ENCODE peak calls at places on chromosome 4, in five cellular contexts. E is IMR-90, X is Karpas-422, L is mammary epithelial cell, D is fibroblast of lung. J is an unnamed sample.

GRCh38 chr4:154368060-154368459 is 123.5 kb downstream of the DCHS2 start:
- DNase-seq in X (no peak), E (no peak), L (no peak), D (no peak), J (no peak)

GRCh38 chr4:135838889-135839288 is 1637.3 kb upstream of the PABPC4L start:
- DNase-seq in D (peak), X (no peak), L (no peak), E (peak), J (peak)

GRCh38 chr4:79454656-79455055 is 46.6 kb upstream of the GK2 start:
- DNase-seq in E (no peak), D (no peak), X (no peak), L (no peak), J (no peak)

GRCh38 chr4:153555730-153556440 is 89.7 kb downstream of the TMEM131L start:
- DNase-seq in L (no peak), E (peak), D (peak), X (no peak), J (no peak)

GRCh38 chr4:91997045-91997444 is 306.7 kb upstream of the GRID2 start:
- DNase-seq in D (no peak), L (peak), X (no peak), E (no peak), J (no peak)

GRCh38 chr4:113657834-113658233 is 103.7 kb downstream of the CAMK2D start:
- DNase-seq in L (peak), X (no peak), D (peak), E (peak), J (no peak)

GRCh38 chr4:128471576-128471975 is 184.0 kb upstream of the PGRMC2 start:
- DNase-seq in X (no peak), L (no peak), E (no peak), D (no peak), J (no peak)

GRCh38 chr4:15918484-15919129 is 19.9 kb downstream of the FGFBP1 start:
- DNase-seq in D (no peak), X (no peak), L (peak), E (no peak), J (no peak)

GRCh38 chr4:104418313-104418712 is 76.4 kb downstream of the CXXC4 start:
- DNase-seq in E (no peak), X (no peak), D (no peak), L (peak), J (no peak)

GRCh38 chr4:150411527-150411926 is 170.4 kb upstream of the MAB21L2 start:
- DNase-seq in L (no peak), D (no peak), E (no peak), X (no peak), J (no peak)

GRCh38 chr4:1505511-1506451 is 99.5 kb upstream of the NKX1-1 start:
- DNase-seq in E (no peak), X (no peak), L (no peak), D (no peak), J (no peak)

GRCh38 chr4:6548201-6548881 is 26.6 kb upstream of the MAN2B2 start:
- DNase-seq in X (peak), L (peak), D (peak), E (peak), J (peak)

GRCh38 chr4:94451051-94451404 is 714 bp upstream of the PDLIM5 start:
- DNase-seq in E (no peak), D (no peak), X (peak), L (no peak), J (no peak)

GRCh38 chr4:94452476-94453300 is 946 bp downstream of the PDLIM5 start:
- DNase-seq in D (peak), L (peak), X (peak), E (peak), J (peak)

GRCh38 chr4:94454405-94454804 is 2.7 kb downstream of the PDLIM5 start:
- DNase-seq in E (peak), L (peak), D (no peak), X (no peak), J (no peak)

GRCh38 chr4:94453534-94453963 is 1.8 kb downstream of the PDLIM5 start:
- DNase-seq in D (no peak), E (no peak), X (peak), L (no peak), J (no peak)

GRCh38 chr4:94451669-94452475 is at the start of gene PDLIM5:
- DNase-seq in L (peak), D (peak), X (peak), E (peak), J (peak)
- H3K4me2 ChIP-seq in L (peak), D (peak), X (peak), E (peak), J (peak)

GRCh38 chr4:4334798-4335520 is 44.9 kb downstream of the ZBTB49 start:
- DNase-seq in X (peak), L (peak), E (peak), D (peak), J (peak)
- H3K4me2 ChIP-seq in X (no peak), L (no peak), E (no peak), D (no peak), J (no peak)

GRCh38 chr4:148224476-148224875 is 217.7 kb downstream of the NR3C2 start:
- DNase-seq in L (no peak), E (no peak), D (no peak), X (no peak), J (no peak)
- H3K4me2 ChIP-seq in L (no peak), E (no peak), D (no peak), X (no peak), J (no peak)

GRCh38 chr4:171813195-171813955 is at the start of gene GALNTL6:
- DNase-seq in L (peak), D (no peak), E (no peak), X (no peak), J (peak)

GRCh38 chr4:171814545-171814944 is 1.3 kb downstream of the GALNTL6 start:
- DNase-seq in D (no peak), X (no peak), E (no peak), L (no peak), J (peak)

GRCh38 chr4:171817026-171817425 is 3.8 kb downstream of the GALNTL6 start:
- DNase-seq in X (no peak), E (no peak), D (no peak), L (no peak), J (no peak)

GRCh38 chr4:171809854-171810253 is 3.4 kb upstream of the GALNTL6 start:
- DNase-seq in D (no peak), E (no peak), X (no peak), L (no peak), J (no peak)

GRCh38 chr4:171812377-171813194 is 618 bp upstream of the GALNTL6 start:
- DNase-seq in L (peak), X (no peak), E (no peak), D (no peak), J (peak)
- H3K4me2 ChIP-seq in L (peak), X (no peak), E (no peak), D (no peak), J (peak)

GRCh38 chr4:185396724-185397402 is at the start of gene ANKRD37:
- DNase-seq in E (peak), D (peak), X (no peak), L (peak), J (peak)
- H3K4me2 ChIP-seq in E (peak), D (peak), X (peak), L (peak), J (peak)

GRCh38 chr4:152460488-152460887 is 75.4 kb downstream of the FBXW7 start:
- DNase-seq in D (peak), E (peak), L (peak), X (peak), J (peak)

GRCh38 chr4:152462047-152462446 is 73.8 kb downstream of the FBXW7 start:
- DNase-seq in E (no peak), D (no peak), X (no peak), L (no peak), J (no peak)

GRCh38 chr4:152459326-152459725 is 76.6 kb downstream of the FBXW7 start:
- DNase-seq in D (no peak), L (no peak), E (no peak), X (no peak), J (no peak)

GRCh38 chr4:152456609-152457008 is 79.3 kb downstream of the FBXW7 start:
- DNase-seq in E (peak), X (no peak), L (peak), D (no peak), J (no peak)

GRCh38 chr4:152458801-152459302 is 77.0 kb downstream of the FBXW7 start:
- DNase-seq in L (no peak), E (peak), X (no peak), D (peak), J (no peak)
- H3K4me2 ChIP-seq in L (no peak), E (peak), X (no peak), D (no peak), J (no peak)